ENCODE peak calls at places on chromosomes 13 and 19, in four cellular contexts. G is epithelial cell of esophagus, Z is AG10803, X is transverse colon. A is an unnamed sample.

GRCh38 chr13:102035969-102036368 is 365.9 kb downstream of the FGF14 start:
- DNase-seq in G (no peak), X (no peak), Z (no peak), A (no peak)

GRCh38 chr13:98480915-98481510 is 95.9 kb downstream of the STK24 start:
- DNase-seq in Z (peak), X (peak), G (no peak), A (no peak)

GRCh38 chr13:101474419-101474957 is 22.0 kb downstream of the ITGBL1 start:
- DNase-seq in X (no peak), Z (peak), G (peak), A (peak)

GRCh38 chr13:41060723-41061074 is 610 bp upstream of the WBP4 start:
- DNase-seq in Z (peak), G (peak), X (peak), A (peak)

GRCh38 chr19:18300930-18301717 is 19.7 kb upstream of the JUND start:
- DNase-seq in Z (peak), X (peak), G (peak), A (no peak)

GRCh38 chr13:83634601-83635000 is 247.7 kb downstream of the SLITRK1 start:
- DNase-seq in X (no peak), G (no peak), Z (no peak), A (no peak)

GRCh38 chr13:41599619-41600018 is 142.3 kb downstream of the RGCC start:
- DNase-seq in Z (no peak), X (no peak), G (no peak), A (no peak)

GRCh38 chr19:12141405-12141736 is 1.2 kb upstream of the ZNF20 start:
- DNase-seq in Z (no peak), X (no peak), G (no peak), A (no peak)

GRCh38 chr19:16589917-16590316 is 17.7 kb upstream of the SLC35E1 start:
- DNase-seq in X (no peak), Z (no peak), G (no peak), A (no peak)

GRCh38 chr13:23468811-23469210 is 35.3 kb upstream of the SACS start:
- DNase-seq in X (no peak), Z (peak), G (no peak), A (no peak)

GRCh38 chr13:95296326-95296939 is 4.8 kb downstream of the ABCC4 start:
- DNase-seq in X (peak), Z (peak), G (peak), A (peak)

GRCh38 chr13:108508263-108508662 is 121.1 kb upstream of the MYO16 start:
- DNase-seq in G (peak), X (no peak), Z (no peak), A (no peak)
- TF ChIP-seq CTCF in G (peak), X (peak), Z (peak), A (peak)

GRCh38 chr19:38142176-38143035 is 81.6 kb downstream of the DPF1 start:
- DNase-seq in X (peak), Z (peak), G (peak), A (peak)
- TF ChIP-seq CTCF in X (peak), Z (peak), G (peak), A (peak)

GRCh38 chr19:33471111-33471996 is 50.2 kb downstream of the PEPD start:
- DNase-seq in X (no peak), Z (no peak), G (no peak), A (no peak)

GRCh38 chr19:33470040-33470330 is 51.6 kb downstream of the PEPD start:
- DNase-seq in X (no peak), Z (no peak), G (no peak), A (no peak)

GRCh38 chr19:33470686-33471085 is 50.9 kb downstream of the PEPD start:
- DNase-seq in G (no peak), Z (no peak), X (no peak), A (no peak)

GRCh38 chr19:33473644-33474305 is 47.8 kb downstream of the PEPD start:
- DNase-seq in G (no peak), X (no peak), Z (peak), A (no peak)

GRCh38 chr19:33472696-33473624 is 48.6 kb downstream of the PEPD start:
- DNase-seq in X (no peak), Z (peak), G (peak), A (peak)
- TF ChIP-seq CTCF in X (no peak), Z (peak), G (no peak), A (no peak)

GRCh38 chr13:77478645-77478997 is 56.9 kb upstream of the SCEL start:
- DNase-seq in G (no peak), Z (no peak), X (no peak), A (no peak)
- TF ChIP-seq CTCF in G (no peak), Z (no peak), X (peak), A (no peak)

A was measured in WTC11.